ENCODE peak calls at places on chromosomes 5 and 9, in seven cellular contexts. One of them, this sample, is unnamed.

GRCh38 chr9:104319198-104319597 is 184.9 kb upstream of the OR13F1 start:
- DNase-seq in A549: no peak
- DNase-seq in IMR-90: no peak
- DNase-seq in K562: no peak
- DNase-seq in H1: no peak
- DNase-seq in HepG2: no peak
- DNase-seq in GM12878: no peak
- DNase-seq in this sample: no peak

GRCh38 chr9:86241216-86241615 is 18.2 kb downstream of the C9orf153 start:
- DNase-seq in A549: no peak
- DNase-seq in IMR-90: peak; percentile 11
- DNase-seq in K562: no peak
- DNase-seq in H1: no peak
- DNase-seq in HepG2: no peak
- DNase-seq in GM12878: no peak
- DNase-seq in this sample: no peak

GRCh38 chr9:32867601-32868204 is 84.4 kb downstream of the TMEM215 start:
- DNase-seq in A549: no peak
- DNase-seq in IMR-90: no peak
- DNase-seq in K562: no peak
- DNase-seq in H1: no peak
- DNase-seq in HepG2: no peak
- DNase-seq in GM12878: no peak
- DNase-seq in this sample: no peak

GRCh38 chr5:96751203-96752169 is 56.3 kb downstream of the ERAP1 start:
- DNase-seq in A549: no peak
- DNase-seq in IMR-90: no peak
- DNase-seq in K562: no peak
- DNase-seq in H1: no peak
- DNase-seq in HepG2: no peak
- DNase-seq in GM12878: no peak
- DNase-seq in this sample: no peak

GRCh38 chr9:95511952-95512750 is 4.6 kb downstream of the PTCH1 start:
- DNase-seq in A549: no peak
- DNase-seq in IMR-90: no peak
- DNase-seq in K562: no peak
- DNase-seq in H1: peak; percentile 81
- DNase-seq in HepG2: no peak
- DNase-seq in GM12878: no peak
- DNase-seq in this sample: peak; percentile 40

GRCh38 chr9:135248111-135248510 is 160.6 kb downstream of the OLFM1 start:
- DNase-seq in A549: no peak
- DNase-seq in IMR-90: no peak
- DNase-seq in K562: no peak
- DNase-seq in H1: no peak
- DNase-seq in HepG2: no peak
- DNase-seq in GM12878: no peak
- DNase-seq in this sample: no peak

GRCh38 chr5:76754765-76755164 is 38.8 kb downstream of the F2R start:
- DNase-seq in A549: no peak
- DNase-seq in IMR-90: no peak
- DNase-seq in K562: no peak
- DNase-seq in H1: no peak
- DNase-seq in HepG2: no peak
- DNase-seq in GM12878: no peak
- DNase-seq in this sample: no peak

GRCh38 chr5:132055808-132056609 is 4.4 kb upstream of the IL3 start:
- DNase-seq in A549: no peak
- DNase-seq in IMR-90: no peak
- DNase-seq in K562: no peak
- DNase-seq in H1: no peak
- DNase-seq in HepG2: no peak
- DNase-seq in GM12878: no peak
- DNase-seq in this sample: peak; percentile 37

GRCh38 chr5:58322453-58322852 is 137.4 kb downstream of the PLK2 start:
- DNase-seq in A549: no peak
- DNase-seq in IMR-90: peak; percentile 36
- DNase-seq in K562: no peak
- DNase-seq in H1: no peak
- DNase-seq in HepG2: no peak
- DNase-seq in GM12878: no peak
- DNase-seq in this sample: no peak

GRCh38 chr5:147369742-147370374 is 135.0 kb downstream of the STK32A start:
- DNase-seq in A549: peak; percentile 20
- DNase-seq in IMR-90: peak; percentile 20
- DNase-seq in K562: no peak
- DNase-seq in H1: no peak
- DNase-seq in HepG2: no peak
- DNase-seq in GM12878: no peak
- DNase-seq in this sample: no peak

GRCh38 chr5:176364765-176365662 is at the start of gene ARL10:
- DNase-seq in A549: no peak
- DNase-seq in IMR-90: peak; percentile 20
- DNase-seq in K562: no peak
- DNase-seq in H1: no peak
- DNase-seq in HepG2: no peak
- DNase-seq in GM12878: no peak
- DNase-seq in this sample: peak; percentile 91
- TF ChIP-seq RFX5 in A549: no peak
- TF ChIP-seq RFX5 in IMR-90: no peak
- TF ChIP-seq RFX5 in K562: no peak
- TF ChIP-seq RFX5 in H1: no peak
- TF ChIP-seq RFX5 in HepG2: no peak
- TF ChIP-seq RFX5 in GM12878: no peak
- TF ChIP-seq RFX5 in this sample: no peak

GRCh38 chr5:65480306-65480865 is 1.3 kb downstream of the ADAMTS6 start:
- DNase-seq in A549: peak; percentile 30
- DNase-seq in IMR-90: peak; percentile 93
- DNase-seq in K562: peak; percentile 11
- DNase-seq in H1: no peak
- DNase-seq in HepG2: peak; percentile 73
- DNase-seq in GM12878: peak; percentile 24
- DNase-seq in this sample: peak; percentile 34

GRCh38 chr5:65478336-65478735 is 3.4 kb downstream of the ADAMTS6 start:
- DNase-seq in A549: no peak
- DNase-seq in IMR-90: no peak
- DNase-seq in K562: no peak
- DNase-seq in H1: no peak
- DNase-seq in HepG2: no peak
- DNase-seq in GM12878: no peak
- DNase-seq in this sample: no peak

GRCh38 chr5:65479527-65479926 is 2.2 kb downstream of the ADAMTS6 start:
- DNase-seq in A549: no peak
- DNase-seq in IMR-90: no peak
- DNase-seq in K562: no peak
- DNase-seq in H1: no peak
- DNase-seq in HepG2: no peak
- DNase-seq in GM12878: no peak
- DNase-seq in this sample: no peak

GRCh38 chr5:65474129-65474711 is 7.5 kb downstream of the ADAMTS6 start:
- DNase-seq in A549: no peak
- DNase-seq in IMR-90: no peak
- DNase-seq in K562: no peak
- DNase-seq in H1: no peak
- DNase-seq in HepG2: no peak
- DNase-seq in GM12878: no peak
- DNase-seq in this sample: no peak

GRCh38 chr5:65475336-65475735 is 6.4 kb downstream of the ADAMTS6 start:
- DNase-seq in A549: no peak
- DNase-seq in IMR-90: no peak
- DNase-seq in K562: no peak
- DNase-seq in H1: no peak
- DNase-seq in HepG2: no peak
- DNase-seq in GM12878: no peak
- DNase-seq in this sample: no peak
- TF ChIP-seq RFX5 in A549: no peak
- TF ChIP-seq RFX5 in IMR-90: no peak
- TF ChIP-seq RFX5 in K562: no peak
- TF ChIP-seq RFX5 in H1: no peak
- TF ChIP-seq RFX5 in HepG2: no peak
- TF ChIP-seq RFX5 in GM12878: no peak
- TF ChIP-seq RFX5 in this sample: no peak

GRCh38 chr5:35319231-35320002 is 89.1 kb upstream of the PRLR start:
- DNase-seq in A549: no peak
- DNase-seq in IMR-90: peak; percentile 2
- DNase-seq in K562: no peak
- DNase-seq in H1: no peak
- DNase-seq in HepG2: no peak
- DNase-seq in GM12878: peak; percentile 96
- DNase-seq in this sample: no peak
- TF ChIP-seq RFX5 in A549: no peak
- TF ChIP-seq RFX5 in IMR-90: no peak
- TF ChIP-seq RFX5 in K562: no peak
- TF ChIP-seq RFX5 in H1: no peak
- TF ChIP-seq RFX5 in HepG2: no peak
- TF ChIP-seq RFX5 in GM12878: no peak
- TF ChIP-seq RFX5 in this sample: no peak

GRCh38 chr9:77513457-77513856 is 134.7 kb downstream of the GNA14 start:
- DNase-seq in A549: no peak
- DNase-seq in IMR-90: no peak
- DNase-seq in K562: no peak
- DNase-seq in H1: no peak
- DNase-seq in HepG2: no peak
- DNase-seq in GM12878: no peak
- DNase-seq in this sample: no peak

GRCh38 chr9:77516781-77517180 is 131.3 kb downstream of the GNA14 start:
- DNase-seq in A549: no peak
- DNase-seq in IMR-90: no peak
- DNase-seq in K562: no peak
- DNase-seq in H1: no peak
- DNase-seq in HepG2: no peak
- DNase-seq in GM12878: no peak
- DNase-seq in this sample: no peak

GRCh38 chr9:77511525-77511924 is 136.6 kb downstream of the GNA14 start:
- DNase-seq in A549: no peak
- DNase-seq in IMR-90: no peak
- DNase-seq in K562: no peak
- DNase-seq in H1: no peak
- DNase-seq in HepG2: no peak
- DNase-seq in GM12878: no peak
- DNase-seq in this sample: no peak

GRCh38 chr9:77514886-77515711 is 133.0 kb downstream of the GNA14 start:
- DNase-seq in A549: peak; percentile 59
- DNase-seq in IMR-90: no peak
- DNase-seq in K562: no peak
- DNase-seq in H1: no peak
- DNase-seq in HepG2: peak; percentile 6
- DNase-seq in GM12878: no peak
- DNase-seq in this sample: no peak

GRCh38 chr9:77512876-77513275 is 135.2 kb downstream of the GNA14 start:
- DNase-seq in A549: peak; percentile 57
- DNase-seq in IMR-90: no peak
- DNase-seq in K562: no peak
- DNase-seq in H1: no peak
- DNase-seq in HepG2: peak; percentile 87
- DNase-seq in GM12878: no peak
- DNase-seq in this sample: no peak
- TF ChIP-seq RFX5 in A549: no peak
- TF ChIP-seq RFX5 in IMR-90: no peak
- TF ChIP-seq RFX5 in K562: no peak
- TF ChIP-seq RFX5 in H1: no peak
- TF ChIP-seq RFX5 in HepG2: no peak
- TF ChIP-seq RFX5 in GM12878: no peak
- TF ChIP-seq RFX5 in this sample: no peak

GRCh38 chr5:139651863-139652787 is 4.0 kb downstream of the CXXC5 start:
- DNase-seq in A549: peak; percentile 64
- DNase-seq in IMR-90: peak; percentile 94
- DNase-seq in K562: peak; percentile 87
- DNase-seq in H1: no peak
- DNase-seq in HepG2: no peak
- DNase-seq in GM12878: peak; percentile 85
- DNase-seq in this sample: peak; percentile 89
- TF ChIP-seq RFX5 in A549: no peak
- TF ChIP-seq RFX5 in IMR-90: no peak
- TF ChIP-seq RFX5 in K562: no peak
- TF ChIP-seq RFX5 in H1: no peak
- TF ChIP-seq RFX5 in HepG2: no peak
- TF ChIP-seq RFX5 in GM12878: no peak
- TF ChIP-seq RFX5 in this sample: no peak

GRCh38 chr5:168950241-168950951 is 350.5 kb downstream of the SLIT3 start:
- DNase-seq in A549: no peak
- DNase-seq in IMR-90: no peak
- DNase-seq in K562: no peak
- DNase-seq in H1: no peak
- DNase-seq in HepG2: no peak
- DNase-seq in GM12878: no peak
- DNase-seq in this sample: no peak

GRCh38 chr5:168946363-168946762 is 354.6 kb downstream of the SLIT3 start:
- DNase-seq in A549: no peak
- DNase-seq in IMR-90: no peak
- DNase-seq in K562: no peak
- DNase-seq in H1: peak; percentile 21
- DNase-seq in HepG2: no peak
- DNase-seq in GM12878: no peak
- DNase-seq in this sample: peak; percentile 69

GRCh38 chr5:168943999-168944398 is 356.9 kb downstream of the SLIT3 start:
- DNase-seq in A549: no peak
- DNase-seq in IMR-90: no peak
- DNase-seq in K562: no peak
- DNase-seq in H1: no peak
- DNase-seq in HepG2: no peak
- DNase-seq in GM12878: no peak
- DNase-seq in this sample: peak; percentile 63

GRCh38 chr5:168948746-168949145 is 352.2 kb downstream of the SLIT3 start:
- DNase-seq in A549: peak; percentile 10
- DNase-seq in IMR-90: no peak
- DNase-seq in K562: no peak
- DNase-seq in H1: no peak
- DNase-seq in HepG2: no peak
- DNase-seq in GM12878: no peak
- DNase-seq in this sample: peak; percentile 44

GRCh38 chr5:168947212-168947868 is 353.6 kb downstream of the SLIT3 start:
- DNase-seq in A549: peak; percentile 44
- DNase-seq in IMR-90: peak; percentile 13
- DNase-seq in K562: peak; percentile 48
- DNase-seq in H1: peak; percentile 19
- DNase-seq in HepG2: peak; percentile 36
- DNase-seq in GM12878: no peak
- DNase-seq in this sample: peak; percentile 78
- TF ChIP-seq RFX5 in A549: no peak
- TF ChIP-seq RFX5 in IMR-90: no peak
- TF ChIP-seq RFX5 in K562: no peak
- TF ChIP-seq RFX5 in H1: no peak
- TF ChIP-seq RFX5 in HepG2: no peak
- TF ChIP-seq RFX5 in GM12878: no peak
- TF ChIP-seq RFX5 in this sample: no peak

DNA sequence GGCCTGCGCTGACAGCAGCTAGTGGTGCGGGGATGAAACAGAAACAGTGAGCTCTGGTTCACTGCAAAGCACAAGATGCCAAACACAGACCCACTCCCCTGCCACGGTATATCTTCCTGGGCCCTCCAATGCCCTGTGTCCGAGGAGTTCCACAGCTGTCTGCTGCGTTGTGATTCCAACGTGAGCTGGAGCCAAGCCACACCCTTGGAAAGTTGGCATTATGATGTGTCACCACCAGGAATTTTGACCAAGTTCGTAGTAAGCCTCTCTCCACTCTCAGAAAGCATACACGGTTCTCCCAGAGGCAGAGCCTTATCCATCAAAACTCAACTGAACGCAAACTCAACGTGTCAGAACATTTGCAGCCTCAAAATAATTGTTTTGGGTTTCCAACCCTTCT is 55.6 kb downstream of the MACROH2A1 start:
- DNase-seq in A549: no peak
- DNase-seq in IMR-90: no peak
- DNase-seq in K562: no peak
- DNase-seq in H1: no peak
- DNase-seq in HepG2: no peak
- DNase-seq in GM12878: no peak
- DNase-seq in this sample: no peak
- TF ChIP-seq RFX5 in A549: no peak
- TF ChIP-seq RFX5 in IMR-90: no peak
- TF ChIP-seq RFX5 in K562: no peak
- TF ChIP-seq RFX5 in H1: no peak
- TF ChIP-seq RFX5 in HepG2: no peak
- TF ChIP-seq RFX5 in GM12878: no peak
- TF ChIP-seq RFX5 in this sample: no peak